ENCODE peak calls at places on chromosomes 13 and 19, in eight cellular contexts. U, M, J, T, G, E, V and K are unnamed samples.

GRCh38 chr19:38211206-38211605 is 12.8 kb downstream of the DPF1 start:
- DNase-seq in M (peak; percentile 29), J (no peak), G (peak; percentile 45), E (no peak), T (no peak), V (no peak), U (no peak), K (no peak)

GRCh38 chr13:30708541-30708940 is 26.8 kb upstream of the ALOX5AP start:
- DNase-seq in E (no peak), M (no peak), V (peak; percentile 53), T (peak; percentile 27), G (no peak), J (no peak), U (peak; percentile 52), K (no peak)

GRCh38 chr19:36113895-36114762 is 546 bp downstream of the POLR2I start:
- DNase-seq in M (peak; percentile 42), T (peak; percentile 52), E (no peak), U (no peak), V (peak; percentile 71), G (peak; percentile 24), J (no peak), K (no peak)

GRCh38 chr13:50587122-50587521 is 256.4 kb downstream of the DLEU7 start:
- DNase-seq in J (no peak), M (no peak), E (no peak), G (no peak), T (no peak), V (no peak), U (no peak), K (no peak)

GRCh38 chr13:32278456-32278855 is 36.7 kb downstream of the ZAR1L start:
- DNase-seq in E (no peak), T (peak; percentile 16), U (peak; percentile 58), V (peak; percentile 52), M (no peak), J (no peak), G (no peak), K (no peak)

GRCh38 chr13:50805805-50806204 is 37.7 kb downstream of the DLEU7 start:
- DNase-seq in T (no peak), M (no peak), U (no peak), V (peak; percentile 11), E (no peak), J (no peak), G (no peak), K (no peak)

GRCh38 chr19:44003461-44004134 is 841 bp downstream of the ZNF230 start:
- DNase-seq in M (no peak), V (peak; percentile 47), T (peak; percentile 6), J (no peak), E (peak; percentile 66), U (no peak), G (peak; percentile 4), K (no peak)

GRCh38 chr19:41997851-41998229 is 3.8 kb upstream of the ATP1A3 start:
- DNase-seq in M (no peak), J (no peak), U (no peak), T (no peak), E (no peak), G (no peak), V (no peak), K (no peak)

GRCh38 chr13:42384265-42384664 is 112.3 kb downstream of the AKAP11 start:
- DNase-seq in U (no peak), M (no peak), G (no peak), J (no peak), E (no peak), T (no peak), V (no peak), K (no peak)

GRCh38 chr13:95784161-95784880 is 107.4 kb downstream of the DNAJC3 start:
- DNase-seq in V (peak; percentile 94), J (peak; percentile 31), T (peak; percentile 63), U (peak; percentile 50), G (no peak), E (no peak), M (no peak), K (no peak)